ENCODE peak calls at places on chromosomes 7 and 10, in seven cellular contexts. P is naive thymus-derived CD8-positive, alpha-beta T cell; G is thoracic aorta; U is HFFc6; F is AG10803; L is HuH-7; C is activated CD8-positive, alpha-beta memory T cell treated with anti-CD3 and anti-CD28 coated beads, Interleukin-2, amount 50 U/mL, for 48 hours. Y is an unnamed sample.

GRCh38 chr10:113093188-113094113 is 143.4 kb downstream of the TCF7L2 start:
- DNase-seq in P (no peak), G (no peak), U (peak; percentile 24), F (no peak), L (peak; percentile 40), C (no peak), Y (no peak)

GRCh38 chr10:31706921-31707571 is 221.6 kb downstream of the ARHGAP12 start:
- DNase-seq in P (no peak), G (no peak), U (no peak), F (no peak), L (no peak), C (no peak), Y (no peak)

GRCh38 chr10:69955211-69955805 is 97.3 kb upstream of the MACROH2A2 start:
- DNase-seq in P (no peak), G (no peak), U (no peak), F (no peak), L (no peak), C (no peak), Y (no peak)

GRCh38 chr7:39413866-39414668 is 152.1 kb upstream of the YAE1 start:
- DNase-seq in P (peak; percentile 18), G (no peak), U (no peak), F (peak; percentile 38), L (peak; percentile 71), C (peak; percentile 77), Y (no peak)

GRCh38 chr7:17674956-17675300 is 265.4 kb downstream of the SNX13 start:
- DNase-seq in P (no peak), G (no peak), U (no peak), F (no peak), L (no peak), C (no peak), Y (no peak)

GRCh38 chr10:124748206-124748605 is 4.0 kb upstream of the FAM53B start:
- DNase-seq in P (no peak), G (no peak), U (no peak), F (no peak), L (no peak), C (no peak), Y (no peak)

GRCh38 chr7:158252837-158253669 is 334.6 kb downstream of the PTPRN2 start:
- DNase-seq in P (no peak), G (no peak), U (no peak), F (no peak), L (no peak), C (peak; percentile 12), Y (no peak)

GRCh38 chr10:27285093-27285492 is 44.5 kb upstream of the ACBD5 start:
- DNase-seq in P (no peak), G (no peak), U (no peak), F (peak; percentile 9), L (peak; percentile 21), C (no peak), Y (no peak)

GRCh38 chr7:99108615-99109014 is 35.3 kb downstream of the SMURF1 start:
- DNase-seq in P (no peak), G (no peak), U (peak; percentile 58), F (peak; percentile 89), L (no peak), C (no peak), Y (peak; percentile 40)

GRCh38 chr7:120550494-120551048 is 277.6 kb downstream of the KCND2 start:
- DNase-seq in P (no peak), G (no peak), U (no peak), F (peak; percentile 4), L (no peak), C (no peak), Y (no peak)

GRCh38 chr10:70890917-70891431 is 2.6 kb upstream of the PCBD1 start:
- DNase-seq in P (no peak), G (no peak), U (no peak), F (peak; percentile 36), L (peak; percentile 26), C (peak; percentile 40), Y (no peak)

GRCh38 chr7:108071551-108071950 is 58.6 kb downstream of the LAMB4 start:
- DNase-seq in P (no peak), G (no peak), U (no peak), F (no peak), L (no peak), C (no peak), Y (no peak)

GRCh38 chr10:59971915-59972314 is 65.6 kb upstream of the CCDC6 start:
- DNase-seq in P (no peak), G (no peak), U (no peak), F (peak; percentile 8), L (peak; percentile 52), C (no peak), Y (no peak)

GRCh38 chr7:155201325-155202087 is 96.2 kb upstream of the INSIG1 start:
- DNase-seq in P (no peak), G (no peak), U (no peak), F (no peak), L (no peak), C (no peak), Y (no peak)

GRCh38 chr10:77513783-77514331 is 123.8 kb downstream of the KCNMA1 start:
- DNase-seq in P (no peak), G (peak; percentile 69), U (peak; percentile 93), F (peak; percentile 92), L (no peak), C (no peak), Y (peak; percentile 72)

GRCh38 chr10:97514344-97514743 is 15.6 kb downstream of the UBTD1 start:
- DNase-seq in P (no peak), G (no peak), U (no peak), F (no peak), L (no peak), C (no peak), Y (no peak)

GRCh38 chr7:96786998-96787395 is 77.4 kb upstream of the SEM1 start:
- DNase-seq in P (no peak), G (no peak), U (no peak), F (no peak), L (no peak), C (no peak), Y (no peak)

GRCh38 chr10:71782917-71783490 is 9.7 kb upstream of the VSIR start:
- DNase-seq in P (no peak), G (no peak), U (no peak), F (no peak), L (no peak), C (no peak), Y (no peak)

GRCh38 chr7:16060492-16060891 is 360.8 kb downstream of the CRPPA start:
- DNase-seq in P (no peak), G (no peak), U (no peak), F (no peak), L (no peak), C (no peak), Y (no peak)